ENCODE peak calls at places on chromosomes 16 and 17, in six cellular contexts. X, C, U, N, Q and R are unnamed samples.

GRCh38 chr17:75516255-75516618 is at the start of gene TSEN54:
- DNase-seq in N (peak), U (peak), X (peak), C (no peak), Q (peak), R (peak)

GRCh38 chr16:12661656-12662172 is 142.0 kb downstream of the CPPED1 start:
- DNase-seq in N (no peak), X (no peak), U (no peak), Q (no peak), C (peak), R (no peak)

GRCh38 chr17:64614266-64615011 is 47.7 kb downstream of the SMURF2 start:
- DNase-seq in Q (no peak), C (no peak), X (no peak), N (no peak), U (no peak), R (no peak)

GRCh38 chr16:64391009-64391663 is 730.7 kb downstream of the CDH11 start:
- DNase-seq in X (no peak), Q (no peak), U (no peak), N (no peak), C (no peak), R (no peak)

GRCh38 chr16:69477546-69477945 is 53.1 kb downstream of the CYB5B start:
- DNase-seq in U (no peak), C (no peak), N (no peak), Q (no peak), X (no peak), R (no peak)

GRCh38 chr16:66278111-66278531 is 88.4 kb upstream of the CDH5 start:
- DNase-seq in C (no peak), Q (no peak), X (no peak), N (no peak), U (no peak), R (no peak)

GRCh38 chr17:77838748-77839147 is 119.8 kb upstream of the TNRC6C start:
- DNase-seq in Q (no peak), U (no peak), X (no peak), N (no peak), C (no peak), R (no peak)

GRCh38 chr16:23907903-23908302 is 72.1 kb downstream of the PRKCB start:
- DNase-seq in X (no peak), Q (no peak), U (no peak), C (no peak), N (no peak), R (no peak)

GRCh38 chr16:22291860-22292692 is 5.1 kb upstream of the POLR3E start:
- DNase-seq in C (no peak), X (no peak), N (no peak), U (no peak), Q (no peak), R (no peak)

GRCh38 chr17:49977463-49978389 is 8.7 kb downstream of the DLX4 start:
- DNase-seq in Q (no peak), N (no peak), C (no peak), U (no peak), X (no peak), R (no peak)

GRCh38 chr17:2937331-2938003 is 125.9 kb downstream of the OR1D5 start:
- DNase-seq in U (no peak), X (no peak), C (no peak), N (no peak), Q (no peak), R (no peak)

GRCh38 chr17:82943339-82943738 is 103.5 kb upstream of the ZNF750 start:
- DNase-seq in X (no peak), C (no peak), Q (no peak), N (no peak), U (no peak), R (no peak)

GRCh38 chr16:84357191-84357651 is 11.1 kb upstream of the ATP2C2 start:
- DNase-seq in Q (no peak), U (no peak), N (no peak), C (no peak), X (no peak), R (peak)

GRCh38 chr17:60602385-60602742 is 2.4 kb downstream of the PPM1D start:
- DNase-seq in C (no peak), X (peak), U (no peak), N (no peak), Q (no peak), R (peak)